ENCODE peak calls at places on chromosomes 4 and X, in four cellular contexts. P is GM12878, M is WTC11, L is K562. N is an unnamed sample.
A peak's percentile ranks its signal among the peaks of the same experiment; 100 is the strongest.

GRCh38 chrX:6685489-6685888 is 150.6 kb upstream of the VCX3A start:
- DNase-seq in M (no peak), P (no peak), L (no peak), N (no peak)

GRCh38 chrX:72052415-72053090 is 79.2 kb downstream of the RTL5 start:
- DNase-seq in P (no peak), M (no peak), L (no peak), N (no peak)

GRCh38 chr4:51830146-51830545 is 12.8 kb upstream of the DCUN1D4 start:
- DNase-seq in M (no peak), L (no peak), P (no peak), N (no peak)

GRCh38 chrX:38514014-38514854 is 47.1 kb upstream of the TSPAN7 start:
- DNase-seq in P (no peak), M (no peak), L (no peak), N (no peak)

GRCh38 chr4:99635601-99636000 is 22.0 kb downstream of the C4orf54 start:
- DNase-seq in M (no peak), L (no peak), P (no peak), N (no peak)

GRCh38 chr4:33369366-33369899 is 2649.3 kb downstream of the PCDH7 start:
- DNase-seq in P (no peak), M (no peak), L (no peak), N (no peak)

GRCh38 chrX:85288992-85289723 is 45.4 kb downstream of the ZNF711 start:
- DNase-seq in L (peak; percentile 8), P (no peak), M (no peak), N (no peak)

GRCh38 chr4:25020240-25020639 is 10.5 kb downstream of the LGI2 start:
- DNase-seq in P (no peak), L (no peak), M (no peak), N (no peak)

GRCh38 chr4:83113429-83113786 is 1.1 kb downstream of the PLAC8 start:
- DNase-seq in M (no peak), P (no peak), L (no peak), N (no peak)

GRCh38 chrX:129115104-129115503 is 408.2 kb downstream of the SMARCA1 start:
- DNase-seq in M (peak; percentile 60), L (peak; percentile 52), P (no peak), N (peak; percentile 45)

GRCh38 chrX:1323315-1323714 is 13.3 kb upstream of the IL3RA start:
- DNase-seq in M (peak; percentile 78), L (peak; percentile 36), P (peak; percentile 55), N (peak; percentile 51)

GRCh38 chrX:10514891-10515290 is 105.5 kb downstream of the MID1 start:
- DNase-seq in P (no peak), L (no peak), M (no peak), N (no peak)

GRCh38 chr4:169059294-169060201 is 49.5 kb upstream of the CBR4 start:
- DNase-seq in P (no peak), L (no peak), M (no peak), N (no peak)

GRCh38 chrX:17788439-17788838 is 51.1 kb downstream of the SCML1 start:
- DNase-seq in L (peak; percentile 73), M (peak; percentile 50), P (no peak), N (peak; percentile 5)

GRCh38 chrX:134520860-134521390 is 61.0 kb downstream of the HPRT1 start:
- DNase-seq in M (peak; percentile 35), L (no peak), P (no peak), N (peak; percentile 34)

GRCh38 chr4:7890635-7891393 is 48.8 kb downstream of the AFAP1 start:
- DNase-seq in L (no peak), P (no peak), M (no peak), N (peak; percentile 56)
- TF ChIP-seq ETV6 in L (no peak), P (no peak), M (no peak), N (no peak)

GRCh38 chr4:67122029-67122428 is 423.3 kb downstream of the CENPC start:
- DNase-seq in P (no peak), M (no peak), L (no peak), N (peak; percentile 13)
- TF ChIP-seq ETV6 in P (no peak), M (no peak), L (no peak), N (no peak)

GRCh38 chr4:141455651-141456050 is 180.7 kb upstream of the IL15 start:
- DNase-seq in P (no peak), M (no peak), L (no peak), N (no peak)

GRCh38 chr4:141462361-141462760 is 174.0 kb upstream of the IL15 start:
- DNase-seq in P (no peak), L (no peak), M (no peak), N (no peak)

GRCh38 chr4:141458501-141458900 is 177.9 kb upstream of the IL15 start:
- DNase-seq in P (no peak), L (no peak), M (no peak), N (no peak)

GRCh38 chr4:141457653-141458052 is 178.7 kb upstream of the IL15 start:
- DNase-seq in M (no peak), L (no peak), P (no peak), N (no peak)

DNA sequence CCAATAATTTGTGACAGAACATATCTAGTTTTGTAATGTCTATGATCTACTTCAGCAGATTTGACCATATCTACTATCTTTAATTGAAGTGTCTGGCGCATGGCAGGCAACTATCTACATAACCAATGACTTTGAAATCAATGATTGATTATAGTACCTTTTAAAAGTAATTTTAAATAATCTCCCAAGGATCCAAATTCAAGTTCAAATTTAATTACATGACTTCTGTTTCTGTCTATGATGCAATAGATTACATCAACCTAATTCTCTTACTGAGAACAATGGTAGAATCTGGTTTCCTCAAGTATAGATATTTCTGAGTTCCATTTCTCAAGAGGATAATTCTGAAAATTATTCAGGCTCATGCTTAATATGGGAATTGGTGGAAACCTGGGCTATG is 177.4 kb upstream of the IL15 start:
- DNase-seq in M (no peak), L (no peak), P (no peak), N (no peak)
- TF ChIP-seq ETV6 in M (no peak), L (no peak), P (no peak), N (no peak)

DNA sequence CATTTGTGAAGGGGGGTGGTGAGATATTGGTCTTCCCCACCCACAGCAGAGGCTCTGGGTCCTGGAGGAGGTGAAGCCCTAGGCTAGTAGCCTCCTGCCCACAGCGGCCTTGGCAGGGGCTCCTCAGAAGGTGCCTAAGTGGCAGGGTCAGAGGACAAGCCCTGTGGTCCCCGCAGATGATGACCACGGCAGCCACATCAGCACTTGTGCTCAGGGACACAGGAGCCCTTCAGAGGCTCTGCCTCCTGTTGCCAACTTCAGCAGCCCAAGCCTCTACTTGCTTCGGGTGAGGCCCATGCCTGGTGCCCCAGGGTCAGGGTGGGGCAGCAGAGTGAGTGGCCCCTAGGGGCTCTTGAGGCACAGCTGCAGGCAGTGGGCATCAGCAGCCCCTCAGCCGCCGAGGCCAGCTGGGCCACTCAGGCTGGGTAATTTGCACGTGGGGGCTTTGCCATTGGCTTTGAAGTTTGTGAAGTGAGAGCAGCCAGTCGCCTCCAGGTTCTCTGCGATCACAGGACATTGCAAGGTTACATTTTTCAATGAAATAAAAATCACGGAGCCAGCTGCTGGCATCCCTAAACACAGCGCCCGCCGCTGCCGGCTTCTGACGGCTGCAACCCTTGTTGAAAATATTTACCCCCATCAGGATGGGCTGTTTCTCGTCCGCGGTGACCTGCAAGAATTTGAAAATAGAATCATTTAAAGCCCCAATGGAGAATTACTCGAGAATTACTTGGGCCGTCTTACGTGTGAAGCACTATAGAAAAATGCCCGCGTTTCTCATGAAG is 108.5 kb downstream of the HMX1 start:
- DNase-seq in P (no peak), M (peak; percentile 4), L (no peak), N (no peak)
- TF ChIP-seq ETV6 in P (no peak), M (no peak), L (no peak), N (no peak)

GRCh38 chr4:55050418-55050950 is 74.9 kb downstream of the KDR start:
- DNase-seq in P (no peak), L (no peak), M (no peak), N (no peak)

GRCh38 chr4:55055529-55055928 is 69.9 kb downstream of the KDR start:
- DNase-seq in P (no peak), L (no peak), M (no peak), N (no peak)

DNA sequence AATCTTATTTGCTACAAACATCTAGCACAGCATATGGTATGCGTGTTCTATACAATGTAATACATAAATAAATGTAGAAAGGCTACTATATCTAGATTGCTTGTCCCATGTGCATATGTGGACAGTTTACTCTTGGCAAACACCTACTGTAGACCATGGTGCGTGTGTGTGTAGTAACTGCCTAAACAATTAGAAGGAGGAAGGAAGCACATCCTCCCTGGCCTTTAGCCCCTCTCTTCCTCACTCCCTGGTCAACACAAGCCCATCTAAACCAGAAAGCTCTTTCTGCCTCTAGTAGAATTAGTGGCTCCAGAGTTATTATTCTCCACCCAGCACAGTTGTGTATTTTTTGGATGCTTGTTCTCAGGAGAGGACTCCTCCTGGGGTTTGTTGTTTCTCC is 73.9 kb downstream of the KDR start:
- DNase-seq in M (no peak), P (no peak), L (no peak), N (no peak)
- TF ChIP-seq ETV6 in M (no peak), P (no peak), L (no peak), N (no peak)

DNA sequence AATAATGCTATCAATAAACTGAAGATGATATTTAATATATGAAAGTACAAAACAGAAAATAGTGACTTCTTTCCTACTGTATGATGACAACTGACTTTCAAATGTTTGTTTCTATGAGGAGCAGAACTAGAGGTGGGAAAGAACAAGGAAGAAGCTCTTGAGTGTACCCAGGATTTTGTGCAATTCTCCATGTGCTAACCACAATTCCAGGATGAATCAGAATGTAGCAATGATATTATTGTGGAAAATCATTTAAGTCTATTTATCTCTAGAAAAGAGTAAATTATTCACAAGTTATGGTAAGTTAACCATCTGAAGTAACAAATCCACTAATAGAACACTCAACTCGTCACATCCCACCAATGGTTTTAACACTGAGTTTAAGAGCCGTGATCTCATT is 324.1 kb upstream of the EMCN start:
- DNase-seq in P (no peak), M (no peak), L (no peak), N (no peak)
- TF ChIP-seq ETV6 in P (no peak), M (no peak), L (no peak), N (no peak)

GRCh38 chr4:178966644-178967043 is 1524.4 kb upstream of the AGA start:
- DNase-seq in L (no peak), M (no peak), P (no peak), N (no peak)

GRCh38 chr4:178958725-178959440 is 1516.6 kb upstream of the AGA start:
- DNase-seq in P (no peak), M (no peak), L (no peak), N (no peak)

GRCh38 chr4:178963646-178964045 is 1521.4 kb upstream of the AGA start:
- DNase-seq in L (no peak), M (no peak), P (no peak), N (no peak)
- TF ChIP-seq ETV6 in L (no peak), M (no peak), P (no peak), N (no peak)

DNA sequence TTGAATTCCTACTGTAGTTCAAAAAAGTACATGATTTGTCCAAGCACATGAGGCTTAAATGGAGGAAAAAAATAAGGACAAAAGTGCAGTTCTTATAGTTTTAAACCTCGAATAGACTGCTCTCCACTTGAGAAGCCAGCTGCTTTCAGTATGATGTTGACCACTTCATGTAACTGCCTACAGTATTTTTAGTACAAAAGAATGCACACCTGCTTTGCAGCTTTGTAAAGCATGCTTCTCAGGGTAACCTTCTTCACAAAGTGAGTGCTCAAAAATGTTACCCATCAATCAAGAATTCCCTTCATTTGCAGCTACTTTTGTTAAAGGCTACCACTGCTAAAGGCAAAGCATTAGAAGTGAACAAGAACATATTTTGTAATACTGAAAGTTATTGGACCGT is 83.4 kb upstream of the FAM47B start:
- DNase-seq in L (no peak), M (no peak), P (no peak), N (no peak)
- TF ChIP-seq ETV6 in L (no peak), M (no peak), P (no peak), N (no peak)

N was measured in HepG2.